ENCODE peak calls at places on chromosomes 12 and 14, in six cellular contexts. R is fibroblast of lung, G is endothelial cell, B is HFFc6, T is Calu3, L is cardiac muscle cell. Q is an unnamed sample.

GRCh38 chr12:14403711-14404164 is 38.3 kb downstream of the ATF7IP start:
- DNase-seq in R (peak; percentile 88), G (no peak), B (peak; percentile 75), T (peak; percentile 43), L (peak; percentile 69), Q (no peak)

GRCh38 chr12:53049582-53050318 is at the start of gene TNS2:
- DNase-seq in R (peak; percentile 57), G (peak; percentile 71), B (no peak), T (no peak), L (peak; percentile 35), Q (no peak)

GRCh38 chr12:115385141-115385540 is 701.2 kb upstream of the TBX3 start:
- DNase-seq in R (no peak), G (no peak), B (no peak), T (no peak), L (peak; percentile 19), Q (no peak)

GRCh38 chr12:9039397-9039977 is 50.1 kb downstream of the KLRG1 start:
- DNase-seq in R (peak; percentile 27), G (no peak), B (peak; percentile 62), T (peak; percentile 13), L (peak; percentile 60), Q (no peak)

GRCh38 chr12:4001869-4002268 is 128.7 kb upstream of the PARP11 start:
- DNase-seq in R (no peak), G (no peak), B (no peak), T (no peak), L (no peak), Q (no peak)

GRCh38 chr12:60834372-60834771 is 1238.5 kb downstream of the SLC16A7 start:
- DNase-seq in R (no peak), G (no peak), B (no peak), T (no peak), L (no peak), Q (no peak)

GRCh38 chr12:74293689-74294131 is 243.9 kb upstream of the ATXN7L3B start:
- DNase-seq in R (no peak), G (no peak), B (no peak), T (no peak), L (no peak), Q (no peak)

GRCh38 chr14:21268612-21269251 is 510 bp downstream of the HNRNPC start:
- DNase-seq in R (peak; percentile 63), G (peak; percentile 19), B (peak; percentile 28), T (peak; percentile 25), L (peak; percentile 62), Q (no peak)

GRCh38 chr12:75960086-75960910 is 71.3 kb downstream of the PHLDA1 start:
- DNase-seq in R (no peak), G (no peak), B (peak; percentile 31), T (peak; percentile 79), L (no peak), Q (no peak)

GRCh38 chr14:58488550-58488949 is 61.0 kb downstream of the KIAA0586 start:
- DNase-seq in R (peak; percentile 57), G (peak; percentile 14), B (no peak), T (no peak), L (no peak), Q (peak; percentile 46)

GRCh38 chr12:21526053-21526452 is at the start of gene SPX:
- DNase-seq in R (no peak), G (no peak), B (no peak), T (no peak), L (no peak), Q (no peak)

GRCh38 chr12:16603916-16604575 is 1.9 kb downstream of the LMO3 start:
- DNase-seq in R (no peak), G (no peak), B (no peak), T (no peak), L (peak; percentile 70), Q (no peak)

GRCh38 chr12:75305412-75306332 is 24.5 kb downstream of the CAPS2 start:
- DNase-seq in R (no peak), G (no peak), B (no peak), T (no peak), L (no peak), Q (no peak)

GRCh38 chr14:50714452-50715073 is 46.5 kb upstream of the SAV1 start:
- DNase-seq in R (peak; percentile 27), G (peak; percentile 17), B (peak; percentile 45), T (peak; percentile 21), L (peak; percentile 54), Q (no peak)

GRCh38 chr12:108235231-108235959 is 103.7 kb downstream of the CMKLR1 start:
- DNase-seq in R (no peak), G (no peak), B (no peak), T (no peak), L (no peak), Q (no peak)

GRCh38 chr14:77040995-77041744 is 12.7 kb upstream of the IRF2BPL start:
- DNase-seq in R (no peak), G (no peak), B (no peak), T (peak; percentile 31), L (no peak), Q (no peak)

GRCh38 chr14:77307099-77307496 is 13.6 kb downstream of the POMT2 start:
- DNase-seq in R (no peak), G (no peak), B (no peak), T (no peak), L (no peak), Q (no peak)

GRCh38 chr12:100801335-100801734 is 6.8 kb downstream of the ANO4 start:
- DNase-seq in R (peak; percentile 39), G (no peak), B (no peak), T (no peak), L (no peak), Q (no peak)

GRCh38 chr12:113831016-113831415 is 135.1 kb downstream of the RBM19 start:
- DNase-seq in R (peak; percentile 72), G (no peak), B (peak; percentile 11), T (no peak), L (no peak), Q (no peak)

GRCh38 chr14:35333347-35333730 is 41.2 kb downstream of the PSMA6 start:
- DNase-seq in R (no peak), G (no peak), B (no peak), T (no peak), L (no peak), Q (no peak)

GRCh38 chr12:62191747-62192485 is 68.3 kb upstream of the USP15 start:
- DNase-seq in R (peak; percentile 43), G (peak; percentile 21), B (peak; percentile 19), T (peak; percentile 27), L (peak; percentile 10), Q (no peak)

GRCh38 chr14:64997108-64997794 is 10.6 kb downstream of the FNTB start:
- DNase-seq in R (peak; percentile 57), G (no peak), B (no peak), T (peak; percentile 43), L (no peak), Q (no peak)

GRCh38 chr12:78269620-78270019 is 438.9 kb downstream of the NAV3 start:
- DNase-seq in R (no peak), G (no peak), B (no peak), T (no peak), L (no peak), Q (no peak)

GRCh38 chr14:92207012-92207927 is 85.5 kb downstream of the CPSF2 start:
- DNase-seq in R (no peak), G (no peak), B (no peak), T (no peak), L (no peak), Q (no peak)

GRCh38 chr12:34401659-34402227 is 379.4 kb downstream of the ALG10 start:
- DNase-seq in R (no peak), G (peak; percentile 1), B (no peak), T (no peak), L (no peak), Q (peak; percentile 39)

GRCh38 chr12:52768479-52769200 is 8.5 kb downstream of the KRT76 start:
- DNase-seq in R (no peak), G (no peak), B (no peak), T (no peak), L (no peak), Q (no peak)

GRCh38 chr14:22939684-22940083 is 10.5 kb upstream of the PRMT5 start:
- DNase-seq in R (peak; percentile 61), G (no peak), B (peak; percentile 24), T (no peak), L (no peak), Q (no peak)

GRCh38 chr12:40727774-40728483 is 35.7 kb downstream of the CNTN1 start:
- DNase-seq in R (no peak), G (no peak), B (no peak), T (no peak), L (no peak), Q (no peak)

GRCh38 chr14:84825481-84825880 is 704.5 kb upstream of the FLRT2 start:
- DNase-seq in R (peak; percentile 71), G (no peak), B (no peak), T (no peak), L (no peak), Q (no peak)

GRCh38 chr14:36988989-36989388 is 183.4 kb downstream of the SLC25A21 start:
- DNase-seq in R (no peak), G (no peak), B (no peak), T (no peak), L (no peak), Q (no peak)

GRCh38 chr12:112824701-112825100 is 33.2 kb downstream of the RPH3A start:
- DNase-seq in R (no peak), G (no peak), B (no peak), T (no peak), L (no peak), Q (no peak)

GRCh38 chr14:93103392-93104080 is 12.2 kb downstream of the ITPK1 start:
- DNase-seq in R (no peak), G (no peak), B (no peak), T (peak; percentile 16), L (no peak), Q (peak; percentile 62)

GRCh38 chr12:26133508-26133907 is 8.7 kb upstream of the BHLHE41 start:
- DNase-seq in R (no peak), G (no peak), B (no peak), T (no peak), L (no peak), Q (no peak)
- TF ChIP-seq CTCF in R (no peak), G (no peak), B (no peak), T (no peak), L (no peak), Q (no peak)

GRCh38 chr12:124544311-124544970 is 23.0 kb downstream of the NCOR2 start:
- DNase-seq in R (no peak), G (no peak), B (no peak), T (no peak), L (no peak), Q (no peak)
- TF ChIP-seq CTCF in R (no peak), G (no peak), B (no peak), T (no peak), L (no peak), Q (no peak)

GRCh38 chr12:54384591-54385041 is at the start of gene ZNF385A:
- DNase-seq in R (no peak), G (no peak), B (no peak), T (no peak), L (no peak), Q (peak; percentile 95)
- TF ChIP-seq CTCF in R (no peak), G (no peak), B (no peak), T (no peak), L (no peak), Q (no peak)

DNA sequence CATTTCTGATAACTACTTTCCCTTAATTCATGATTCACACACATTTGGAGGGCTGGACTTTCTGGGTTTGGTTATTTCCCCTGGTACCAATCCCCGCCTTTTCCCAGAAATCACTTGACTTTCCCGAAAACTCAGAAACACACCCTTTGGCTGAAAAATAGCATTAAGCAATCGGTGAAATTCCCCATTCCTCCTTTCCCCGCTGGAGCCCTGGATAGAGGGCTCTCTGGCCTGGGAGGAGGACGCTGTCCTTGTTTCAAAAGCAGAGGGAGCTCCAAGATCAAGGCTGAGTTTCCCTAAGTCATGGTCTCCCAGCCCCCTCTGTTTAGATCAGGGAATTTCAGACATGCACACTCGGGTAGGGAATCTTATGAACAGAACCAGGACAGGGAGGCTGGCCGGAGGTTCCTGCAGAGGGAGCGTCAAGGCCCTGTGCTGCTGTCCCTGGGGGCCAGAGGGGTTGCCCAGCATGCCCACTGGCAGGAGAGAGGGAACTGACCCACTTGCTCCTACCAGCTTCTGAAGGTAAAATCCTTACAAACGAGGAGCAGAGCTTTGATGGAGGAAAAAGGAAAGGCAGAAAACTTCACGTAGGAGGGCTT is at the start of gene C1S:
- DNase-seq in R (peak; percentile 93), G (peak; percentile 56), B (peak; percentile 94), T (peak; percentile 63), L (peak; percentile 87), Q (no peak)
- TF ChIP-seq CTCF in R (peak; percentile 92), G (no peak), B (peak; percentile 83), T (peak; percentile 26), L (peak; percentile 95), Q (no peak)

Q was measured in CD14-positive monocyte.